ENCODE peak calls at places on chromosome 7, in six cellular contexts. One of them, this sample, is unnamed.

GRCh38 chr7:157012113-157012547 is 1.7 kb upstream of the MNX1 start:
- DNase-seq in CD8-positive, alpha-beta memory T cell: no peak
- DNase-seq in activated naive CD4-positive, alpha-beta T cell treated with Interleukin-2 at 50 U/mL for 16 hours: no peak
- DNase-seq in C1 segment of cervical spinal cord: no peak
- DNase-seq in GM12865: no peak
- DNase-seq in EL: no peak
- DNase-seq in this sample: no peak

GRCh38 chr7:159172314-159172892 is 27.7 kb upstream of the VIPR2 start:
- DNase-seq in CD8-positive, alpha-beta memory T cell: no peak
- DNase-seq in activated naive CD4-positive, alpha-beta T cell treated with Interleukin-2 at 50 U/mL for 16 hours: no peak
- DNase-seq in C1 segment of cervical spinal cord: no peak
- DNase-seq in GM12865: no peak
- DNase-seq in EL: no peak
- DNase-seq in this sample: no peak

GRCh38 chr7:71595176-71595575 is 463.2 kb downstream of the GALNT17 start:
- DNase-seq in CD8-positive, alpha-beta memory T cell: no peak
- DNase-seq in activated naive CD4-positive, alpha-beta T cell treated with Interleukin-2 at 50 U/mL for 16 hours: no peak
- DNase-seq in C1 segment of cervical spinal cord: no peak
- DNase-seq in GM12865: no peak
- DNase-seq in EL: no peak
- DNase-seq in this sample: no peak

GRCh38 chr7:87113077-87113476 is 39.2 kb upstream of the DMTF1 start:
- DNase-seq in CD8-positive, alpha-beta memory T cell: no peak
- DNase-seq in activated naive CD4-positive, alpha-beta T cell treated with Interleukin-2 at 50 U/mL for 16 hours: no peak
- DNase-seq in C1 segment of cervical spinal cord: no peak
- DNase-seq in GM12865: no peak
- DNase-seq in EL: no peak
- DNase-seq in this sample: no peak

GRCh38 chr7:152556013-152556412 is 119.9 kb downstream of the XRCC2 start:
- DNase-seq in CD8-positive, alpha-beta memory T cell: no peak
- DNase-seq in activated naive CD4-positive, alpha-beta T cell treated with Interleukin-2 at 50 U/mL for 16 hours: no peak
- DNase-seq in C1 segment of cervical spinal cord: no peak
- DNase-seq in GM12865: no peak
- DNase-seq in EL: no peak
- DNase-seq in this sample: no peak

GRCh38 chr7:44937426-44937825 is 41.4 kb downstream of the MYO1G start:
- DNase-seq in CD8-positive, alpha-beta memory T cell: no peak
- DNase-seq in activated naive CD4-positive, alpha-beta T cell treated with Interleukin-2 at 50 U/mL for 16 hours: no peak
- DNase-seq in C1 segment of cervical spinal cord: no peak
- DNase-seq in GM12865: no peak
- DNase-seq in EL: no peak
- DNase-seq in this sample: no peak

GRCh38 chr7:106178593-106179134 is 66.6 kb upstream of the SYPL1 start:
- DNase-seq in CD8-positive, alpha-beta memory T cell: no peak
- DNase-seq in activated naive CD4-positive, alpha-beta T cell treated with Interleukin-2 at 50 U/mL for 16 hours: no peak
- DNase-seq in C1 segment of cervical spinal cord: no peak
- DNase-seq in GM12865: peak; percentile 42
- DNase-seq in EL: peak; percentile 49
- DNase-seq in this sample: no peak

GRCh38 chr7:45048748-45049147 is 40.0 kb downstream of the NACAD start:
- DNase-seq in CD8-positive, alpha-beta memory T cell: no peak
- DNase-seq in activated naive CD4-positive, alpha-beta T cell treated with Interleukin-2 at 50 U/mL for 16 hours: no peak
- DNase-seq in C1 segment of cervical spinal cord: no peak
- DNase-seq in GM12865: no peak
- DNase-seq in EL: no peak
- DNase-seq in this sample: no peak

GRCh38 chr7:159030490-159031134 is 114.1 kb downstream of the VIPR2 start:
- DNase-seq in CD8-positive, alpha-beta memory T cell: no peak
- DNase-seq in activated naive CD4-positive, alpha-beta T cell treated with Interleukin-2 at 50 U/mL for 16 hours: no peak
- DNase-seq in C1 segment of cervical spinal cord: peak; percentile 27
- DNase-seq in GM12865: no peak
- DNase-seq in EL: no peak
- DNase-seq in this sample: peak; percentile 22

GRCh38 chr7:30514177-30514576 is 9.5 kb upstream of the GGCT start:
- DNase-seq in CD8-positive, alpha-beta memory T cell: no peak
- DNase-seq in activated naive CD4-positive, alpha-beta T cell treated with Interleukin-2 at 50 U/mL for 16 hours: no peak
- DNase-seq in C1 segment of cervical spinal cord: no peak
- DNase-seq in GM12865: no peak
- DNase-seq in EL: no peak
- DNase-seq in this sample: no peak

GRCh38 chr7:116733924-116734591 is 62.1 kb downstream of the MET start:
- DNase-seq in CD8-positive, alpha-beta memory T cell: no peak
- DNase-seq in activated naive CD4-positive, alpha-beta T cell treated with Interleukin-2 at 50 U/mL for 16 hours: no peak
- DNase-seq in C1 segment of cervical spinal cord: no peak
- DNase-seq in GM12865: peak; percentile 9
- DNase-seq in EL: no peak
- DNase-seq in this sample: no peak

GRCh38 chr7:78213402-78213801 is 414.8 kb downstream of the PHTF2 start:
- DNase-seq in CD8-positive, alpha-beta memory T cell: no peak
- DNase-seq in activated naive CD4-positive, alpha-beta T cell treated with Interleukin-2 at 50 U/mL for 16 hours: no peak
- DNase-seq in C1 segment of cervical spinal cord: no peak
- DNase-seq in GM12865: no peak
- DNase-seq in EL: no peak
- DNase-seq in this sample: no peak

GRCh38 chr7:92717982-92718716 is 118.2 kb downstream of the CDK6 start:
- DNase-seq in CD8-positive, alpha-beta memory T cell: peak; percentile 5
- DNase-seq in activated naive CD4-positive, alpha-beta T cell treated with Interleukin-2 at 50 U/mL for 16 hours: peak; percentile 62
- DNase-seq in C1 segment of cervical spinal cord: peak; percentile 78
- DNase-seq in GM12865: peak; percentile 55
- DNase-seq in EL: peak; percentile 57
- DNase-seq in this sample: peak; percentile 66

GRCh38 chr7:74364061-74364460 is 74.9 kb downstream of the CLIP2 start:
- DNase-seq in CD8-positive, alpha-beta memory T cell: no peak
- DNase-seq in activated naive CD4-positive, alpha-beta T cell treated with Interleukin-2 at 50 U/mL for 16 hours: no peak
- DNase-seq in C1 segment of cervical spinal cord: no peak
- DNase-seq in GM12865: no peak
- DNase-seq in EL: no peak
- DNase-seq in this sample: no peak

GRCh38 chr7:17062433-17063383 is 180.9 kb upstream of the AGR3 start:
- DNase-seq in CD8-positive, alpha-beta memory T cell: no peak
- DNase-seq in activated naive CD4-positive, alpha-beta T cell treated with Interleukin-2 at 50 U/mL for 16 hours: no peak
- DNase-seq in C1 segment of cervical spinal cord: no peak
- DNase-seq in GM12865: no peak
- DNase-seq in EL: peak; percentile 8
- DNase-seq in this sample: no peak

GRCh38 chr7:123846217-123846891 is 1.4 kb downstream of the HYAL4 start:
- DNase-seq in CD8-positive, alpha-beta memory T cell: no peak
- DNase-seq in activated naive CD4-positive, alpha-beta T cell treated with Interleukin-2 at 50 U/mL for 16 hours: no peak
- DNase-seq in C1 segment of cervical spinal cord: no peak
- DNase-seq in GM12865: peak; percentile 13
- DNase-seq in EL: peak; percentile 2
- DNase-seq in this sample: no peak

GRCh38 chr7:101586971-101587370 is 42.1 kb downstream of the MYL10 start:
- DNase-seq in CD8-positive, alpha-beta memory T cell: no peak
- DNase-seq in activated naive CD4-positive, alpha-beta T cell treated with Interleukin-2 at 50 U/mL for 16 hours: no peak
- DNase-seq in C1 segment of cervical spinal cord: no peak
- DNase-seq in GM12865: no peak
- DNase-seq in EL: no peak
- DNase-seq in this sample: no peak

GRCh38 chr7:88205179-88205578 is 14.7 kb downstream of the SRI start:
- DNase-seq in CD8-positive, alpha-beta memory T cell: no peak
- DNase-seq in activated naive CD4-positive, alpha-beta T cell treated with Interleukin-2 at 50 U/mL for 16 hours: no peak
- DNase-seq in C1 segment of cervical spinal cord: no peak
- DNase-seq in GM12865: no peak
- DNase-seq in EL: no peak
- DNase-seq in this sample: no peak

GRCh38 chr7:155997431-155998327 is 185.4 kb upstream of the SHH start:
- DNase-seq in CD8-positive, alpha-beta memory T cell: no peak
- DNase-seq in activated naive CD4-positive, alpha-beta T cell treated with Interleukin-2 at 50 U/mL for 16 hours: no peak
- DNase-seq in C1 segment of cervical spinal cord: no peak
- DNase-seq in GM12865: no peak
- DNase-seq in EL: no peak
- DNase-seq in this sample: peak; percentile 53

GRCh38 chr7:44217852-44218402 is 17.1 kb downstream of the YKT6 start:
- DNase-seq in CD8-positive, alpha-beta memory T cell: no peak
- DNase-seq in activated naive CD4-positive, alpha-beta T cell treated with Interleukin-2 at 50 U/mL for 16 hours: no peak
- DNase-seq in C1 segment of cervical spinal cord: no peak
- DNase-seq in GM12865: no peak
- DNase-seq in EL: no peak
- DNase-seq in this sample: no peak

GRCh38 chr7:134919240-134919641 is 67.1 kb upstream of the AGBL3 start:
- DNase-seq in CD8-positive, alpha-beta memory T cell: no peak
- DNase-seq in activated naive CD4-positive, alpha-beta T cell treated with Interleukin-2 at 50 U/mL for 16 hours: no peak
- DNase-seq in C1 segment of cervical spinal cord: no peak
- DNase-seq in GM12865: peak; percentile 66
- DNase-seq in EL: peak; percentile 49
- DNase-seq in this sample: no peak

GRCh38 chr7:153061913-153062528 is 302.5 kb downstream of the ACTR3B start:
- DNase-seq in CD8-positive, alpha-beta memory T cell: no peak
- DNase-seq in activated naive CD4-positive, alpha-beta T cell treated with Interleukin-2 at 50 U/mL for 16 hours: no peak
- DNase-seq in C1 segment of cervical spinal cord: no peak
- DNase-seq in GM12865: no peak
- DNase-seq in EL: no peak
- DNase-seq in this sample: no peak

GRCh38 chr7:95476904-95477594 is 8.7 kb upstream of the ASB4 start:
- DNase-seq in CD8-positive, alpha-beta memory T cell: peak; percentile 21
- DNase-seq in activated naive CD4-positive, alpha-beta T cell treated with Interleukin-2 at 50 U/mL for 16 hours: peak; percentile 43
- DNase-seq in C1 segment of cervical spinal cord: no peak
- DNase-seq in GM12865: peak; percentile 74
- DNase-seq in EL: peak; percentile 67
- DNase-seq in this sample: peak; percentile 30

GRCh38 chr7:54839538-54840213 is 80.7 kb upstream of the SEC61G start:
- DNase-seq in CD8-positive, alpha-beta memory T cell: no peak
- DNase-seq in activated naive CD4-positive, alpha-beta T cell treated with Interleukin-2 at 50 U/mL for 16 hours: no peak
- DNase-seq in C1 segment of cervical spinal cord: peak; percentile 17
- DNase-seq in GM12865: peak; percentile 22
- DNase-seq in EL: peak; percentile 68
- DNase-seq in this sample: no peak

GRCh38 chr7:120168066-120168465 is 104.9 kb upstream of the KCND2 start:
- DNase-seq in CD8-positive, alpha-beta memory T cell: no peak
- DNase-seq in activated naive CD4-positive, alpha-beta T cell treated with Interleukin-2 at 50 U/mL for 16 hours: no peak
- DNase-seq in C1 segment of cervical spinal cord: no peak
- DNase-seq in GM12865: no peak
- DNase-seq in EL: no peak
- DNase-seq in this sample: no peak

GRCh38 chr7:113921363-113921762 is 2.6 kb upstream of the PPP1R3A start:
- DNase-seq in CD8-positive, alpha-beta memory T cell: no peak
- DNase-seq in activated naive CD4-positive, alpha-beta T cell treated with Interleukin-2 at 50 U/mL for 16 hours: no peak
- DNase-seq in C1 segment of cervical spinal cord: no peak
- DNase-seq in GM12865: no peak
- DNase-seq in EL: no peak
- DNase-seq in this sample: no peak

GRCh38 chr7:47389923-47390630 is 191.8 kb downstream of the TNS3 start:
- DNase-seq in CD8-positive, alpha-beta memory T cell: no peak
- DNase-seq in activated naive CD4-positive, alpha-beta T cell treated with Interleukin-2 at 50 U/mL for 16 hours: no peak
- DNase-seq in C1 segment of cervical spinal cord: no peak
- DNase-seq in GM12865: no peak
- DNase-seq in EL: no peak
- DNase-seq in this sample: no peak

GRCh38 chr7:30678805-30679204 is 3.5 kb downstream of the CRHR2 start:
- DNase-seq in CD8-positive, alpha-beta memory T cell: no peak
- DNase-seq in activated naive CD4-positive, alpha-beta T cell treated with Interleukin-2 at 50 U/mL for 16 hours: no peak
- DNase-seq in C1 segment of cervical spinal cord: no peak
- DNase-seq in GM12865: no peak
- DNase-seq in EL: no peak
- DNase-seq in this sample: no peak

GRCh38 chr7:722847-723246 is 3.7 kb upstream of the DNAAF5 start:
- DNase-seq in CD8-positive, alpha-beta memory T cell: no peak
- DNase-seq in activated naive CD4-positive, alpha-beta T cell treated with Interleukin-2 at 50 U/mL for 16 hours: no peak
- DNase-seq in C1 segment of cervical spinal cord: no peak
- DNase-seq in GM12865: no peak
- DNase-seq in EL: no peak
- DNase-seq in this sample: no peak

GRCh38 chr7:20268832-20269231 is 51.6 kb upstream of the MACC1 start:
- DNase-seq in CD8-positive, alpha-beta memory T cell: no peak
- DNase-seq in activated naive CD4-positive, alpha-beta T cell treated with Interleukin-2 at 50 U/mL for 16 hours: no peak
- DNase-seq in C1 segment of cervical spinal cord: no peak
- DNase-seq in GM12865: no peak
- DNase-seq in EL: peak; percentile 5
- DNase-seq in this sample: no peak

GRCh38 chr7:70849580-70850235 is 282.2 kb upstream of the GALNT17 start:
- DNase-seq in CD8-positive, alpha-beta memory T cell: no peak
- DNase-seq in activated naive CD4-positive, alpha-beta T cell treated with Interleukin-2 at 50 U/mL for 16 hours: no peak
- DNase-seq in C1 segment of cervical spinal cord: no peak
- DNase-seq in GM12865: no peak
- DNase-seq in EL: no peak
- DNase-seq in this sample: no peak

GRCh38 chr7:3722396-3722846 is 421.4 kb downstream of the SDK1 start:
- DNase-seq in CD8-positive, alpha-beta memory T cell: no peak
- DNase-seq in activated naive CD4-positive, alpha-beta T cell treated with Interleukin-2 at 50 U/mL for 16 hours: no peak
- DNase-seq in C1 segment of cervical spinal cord: peak; percentile 12
- DNase-seq in GM12865: no peak
- DNase-seq in EL: no peak
- DNase-seq in this sample: peak; percentile 22

GRCh38 chr7:24842449-24843241 is 85.4 kb upstream of the GSDME start:
- DNase-seq in CD8-positive, alpha-beta memory T cell: no peak
- DNase-seq in activated naive CD4-positive, alpha-beta T cell treated with Interleukin-2 at 50 U/mL for 16 hours: no peak
- DNase-seq in C1 segment of cervical spinal cord: no peak
- DNase-seq in GM12865: peak; percentile 68
- DNase-seq in EL: no peak
- DNase-seq in this sample: no peak

GRCh38 chr7:2645274-2645868 is 13.6 kb downstream of the TTYH3 start:
- DNase-seq in CD8-positive, alpha-beta memory T cell: peak; percentile 20
- DNase-seq in activated naive CD4-positive, alpha-beta T cell treated with Interleukin-2 at 50 U/mL for 16 hours: peak; percentile 7
- DNase-seq in C1 segment of cervical spinal cord: no peak
- DNase-seq in GM12865: peak; percentile 72
- DNase-seq in EL: no peak
- DNase-seq in this sample: peak; percentile 73

GRCh38 chr7:73978681-73979563 is 49.1 kb upstream of the ELN start:
- DNase-seq in CD8-positive, alpha-beta memory T cell: no peak
- DNase-seq in activated naive CD4-positive, alpha-beta T cell treated with Interleukin-2 at 50 U/mL for 16 hours: no peak
- DNase-seq in C1 segment of cervical spinal cord: no peak
- DNase-seq in GM12865: peak; percentile 62
- DNase-seq in EL: peak; percentile 22
- DNase-seq in this sample: peak; percentile 30

GRCh38 chr7:96388166-96388565 is 66.3 kb upstream of the SLC25A13 start:
- DNase-seq in CD8-positive, alpha-beta memory T cell: no peak
- DNase-seq in activated naive CD4-positive, alpha-beta T cell treated with Interleukin-2 at 50 U/mL for 16 hours: no peak
- DNase-seq in C1 segment of cervical spinal cord: no peak
- DNase-seq in GM12865: no peak
- DNase-seq in EL: peak; percentile 46
- DNase-seq in this sample: no peak

GRCh38 chr7:75596727-75597614 is 104.9 kb downstream of the SPDYE5 start:
- DNase-seq in CD8-positive, alpha-beta memory T cell: no peak
- DNase-seq in activated naive CD4-positive, alpha-beta T cell treated with Interleukin-2 at 50 U/mL for 16 hours: no peak
- DNase-seq in C1 segment of cervical spinal cord: no peak
- DNase-seq in GM12865: peak; percentile 80
- DNase-seq in EL: peak; percentile 60
- DNase-seq in this sample: peak; percentile 8

GRCh38 chr7:4706384-4707032 is 24.4 kb downstream of the FOXK1 start:
- DNase-seq in CD8-positive, alpha-beta memory T cell: no peak
- DNase-seq in activated naive CD4-positive, alpha-beta T cell treated with Interleukin-2 at 50 U/mL for 16 hours: no peak
- DNase-seq in C1 segment of cervical spinal cord: no peak
- DNase-seq in GM12865: no peak
- DNase-seq in EL: peak; percentile 58
- DNase-seq in this sample: no peak

This sample was measured in activated naive CD8-positive, alpha-beta T cell treated with anti-CD3 and anti-CD28 coated beads for 36 hours.